ENCODE peak calls at places on chromosomes 12 and 14, in ten cellular contexts. P is effector memory CD4-positive, alpha-beta T cell; M is GM04504; H is RWPE2; K is NCI-H1105; O is central memory CD4-positive, alpha-beta T cell; N is stimulated activated CD4-positive, alpha-beta T cell treated with anti-CD3 and anti-CD28 coated beads, TNF-alpha, amount 100 ng/mL, for 24 hours; U is hippocampal formation; A is colonic mucosa; D is EH. W is an unnamed sample.

GRCh38 chr12:57740656-57741412 is 2.3 kb upstream of the AGAP2 start:
- DNase-seq in P (peak), M (no peak), H (no peak), K (no peak), O (peak), N (no peak), U (no peak), A (no peak), D (no peak), W (no peak)

GRCh38 chr12:54360717-54361456 is 3.4 kb downstream of the GPR84 start:
- DNase-seq in P (peak), M (no peak), H (no peak), K (peak), O (no peak), N (peak), U (peak), A (peak), D (peak), W (no peak)

GRCh38 chr14:102249041-102249440 is 55.9 kb downstream of the MOK start:
- DNase-seq in P (no peak), M (no peak), H (no peak), K (no peak), O (no peak), N (no peak), U (no peak), A (no peak), D (no peak), W (no peak)

GRCh38 chr12:203462-204260 is 10.3 kb downstream of the SLC6A12 start:
- DNase-seq in P (no peak), M (no peak), H (no peak), K (no peak), O (no peak), N (no peak), U (peak), A (no peak), D (peak), W (no peak)

GRCh38 chr12:27429606-27430005 is 16.9 kb upstream of the SMCO2 start:
- DNase-seq in P (no peak), M (no peak), H (no peak), K (no peak), O (no peak), N (no peak), U (no peak), A (no peak), D (no peak), W (no peak)

GRCh38 chr14:69654109-69654508 is 42.7 kb downstream of the SUSD6 start:
- DNase-seq in P (no peak), M (no peak), H (no peak), K (no peak), O (no peak), N (no peak), U (no peak), A (peak), D (no peak), W (no peak)

GRCh38 chr14:78917462-78917861 is 747.3 kb downstream of the NRXN3 start:
- DNase-seq in P (no peak), M (no peak), H (no peak), K (no peak), O (no peak), N (no peak), U (no peak), A (no peak), D (no peak), W (no peak)

GRCh38 chr14:37594916-37595808 is at the start of the genes FOXA1 and TTC6:
- DNase-seq in P (no peak), M (no peak), H (peak), K (peak), O (no peak), N (no peak), U (peak), A (peak), D (peak), W (no peak)

GRCh38 chr14:60510976-60511599 is 2.1 kb downstream of the SIX6 start:
- DNase-seq in P (no peak), M (no peak), H (no peak), K (no peak), O (no peak), N (no peak), U (no peak), A (no peak), D (no peak), W (no peak)

W was measured in retinal pigment epithelial cell.